ENCODE peak calls at places on chromosomes 6 and 20, in nine cellular contexts. D, P, A, M, U, C, S, Z and Y are unnamed samples.

GRCh38 chr6:56902551-56903464 is 52.1 kb upstream of the BEND6 start:
- DNase-seq in D (peak; percentile 25), P (no peak), A (no peak), M (no peak), U (no peak), C (peak; percentile 49), S (no peak), Z (no peak), Y (peak; percentile 20)

GRCh38 chr6:140043762-140044378 is 669.4 kb upstream of the CITED2 start:
- DNase-seq in D (no peak), P (no peak), A (no peak), M (no peak), U (no peak), C (no peak), S (no peak), Z (no peak), Y (no peak)

GRCh38 chr20:22686097-22686496 is 101.7 kb upstream of the FOXA2 start:
- DNase-seq in D (peak; percentile 32), P (no peak), A (no peak), M (peak; percentile 61), U (no peak), C (peak; percentile 70), S (no peak), Z (no peak), Y (no peak)

GRCh38 chr6:43262780-43263313 is 19.6 kb downstream of the TTBK1 start:
- DNase-seq in D (no peak), P (no peak), A (no peak), M (no peak), U (no peak), C (no peak), S (no peak), Z (no peak), Y (no peak)

GRCh38 chr6:17589402-17590116 is 10.5 kb upstream of the FAM8A1 start:
- DNase-seq in D (peak; percentile 24), P (no peak), A (no peak), M (no peak), U (no peak), C (peak; percentile 9), S (no peak), Z (no peak), Y (no peak)

GRCh38 chr6:170473226-170473789 is 79.8 kb downstream of the PSMB1 start:
- DNase-seq in D (no peak), P (no peak), A (no peak), M (no peak), U (no peak), C (no peak), S (no peak), Z (no peak), Y (no peak)

GRCh38 chr6:17985934-17986655 is 1.3 kb downstream of the KIF13A start:
- DNase-seq in D (no peak), P (no peak), A (no peak), M (no peak), U (no peak), C (peak; percentile 15), S (no peak), Z (no peak), Y (no peak)

GRCh38 chr6:50145125-50145524 is 95.4 kb upstream of the DEFB112 start:
- DNase-seq in D (peak; percentile 11), P (no peak), A (no peak), M (no peak), U (no peak), C (no peak), S (no peak), Z (no peak), Y (no peak)

GRCh38 chr6:79302341-79302740 is 67.9 kb upstream of the HMGN3 start:
- DNase-seq in D (no peak), P (no peak), A (no peak), M (no peak), U (no peak), C (no peak), S (no peak), Z (no peak), Y (no peak)

GRCh38 chr20:50518270-50518721 is 8.1 kb downstream of the PTPN1 start:
- DNase-seq in D (no peak), P (no peak), A (no peak), M (no peak), U (no peak), C (no peak), S (no peak), Z (no peak), Y (no peak)

GRCh38 chr20:41645372-41645771 is 27.2 kb upstream of the CHD6 start:
- DNase-seq in D (no peak), P (no peak), A (peak; percentile 71), M (no peak), U (no peak), C (no peak), S (no peak), Z (no peak), Y (no peak)

GRCh38 chr6:79048611-79049010 is 29.4 kb downstream of the PHIP start:
- DNase-seq in D (peak; percentile 29), P (no peak), A (no peak), M (no peak), U (peak; percentile 4), C (peak; percentile 31), S (no peak), Z (no peak), Y (no peak)

GRCh38 chr20:19249515-19249914 is 37.1 kb downstream of the SLC24A3 start:
- DNase-seq in D (no peak), P (no peak), A (no peak), M (no peak), U (no peak), C (no peak), S (peak; percentile 11), Z (no peak), Y (no peak)

GRCh38 chr6:142285235-142286087 is 16.3 kb upstream of the ADGRG6 start:
- DNase-seq in D (peak; percentile 91), P (no peak), A (no peak), M (no peak), U (no peak), C (no peak), S (no peak), Z (no peak), Y (no peak)

GRCh38 chr6:166306378-166307081 is 1.7 kb downstream of the PRR18 start:
- DNase-seq in D (peak; percentile 59), P (no peak), A (no peak), M (no peak), U (no peak), C (no peak), S (no peak), Z (no peak), Y (no peak)

GRCh38 chr6:125363360-125364121 is 61.8 kb upstream of the HDDC2 start:
- DNase-seq in D (peak; percentile 10), P (peak; percentile 82), A (no peak), M (peak; percentile 27), U (no peak), C (peak; percentile 64), S (no peak), Z (peak; percentile 72), Y (no peak)

GRCh38 chr6:168188974-168189678 is 110.1 kb upstream of the FRMD1 start:
- DNase-seq in D (no peak), P (peak; percentile 50), A (no peak), M (peak; percentile 22), U (no peak), C (no peak), S (no peak), Z (no peak), Y (no peak)

GRCh38 chr20:50052952-50053789 is 59.8 kb downstream of the UBE2V1 start:
- DNase-seq in D (no peak), P (no peak), A (no peak), M (no peak), U (no peak), C (no peak), S (no peak), Z (no peak), Y (no peak)

GRCh38 chr6:157268396-157268795 is 54.9 kb downstream of the TMEM242 start:
- DNase-seq in D (no peak), P (no peak), A (no peak), M (no peak), U (no peak), C (no peak), S (no peak), Z (peak; percentile 62), Y (no peak)

DNA sequence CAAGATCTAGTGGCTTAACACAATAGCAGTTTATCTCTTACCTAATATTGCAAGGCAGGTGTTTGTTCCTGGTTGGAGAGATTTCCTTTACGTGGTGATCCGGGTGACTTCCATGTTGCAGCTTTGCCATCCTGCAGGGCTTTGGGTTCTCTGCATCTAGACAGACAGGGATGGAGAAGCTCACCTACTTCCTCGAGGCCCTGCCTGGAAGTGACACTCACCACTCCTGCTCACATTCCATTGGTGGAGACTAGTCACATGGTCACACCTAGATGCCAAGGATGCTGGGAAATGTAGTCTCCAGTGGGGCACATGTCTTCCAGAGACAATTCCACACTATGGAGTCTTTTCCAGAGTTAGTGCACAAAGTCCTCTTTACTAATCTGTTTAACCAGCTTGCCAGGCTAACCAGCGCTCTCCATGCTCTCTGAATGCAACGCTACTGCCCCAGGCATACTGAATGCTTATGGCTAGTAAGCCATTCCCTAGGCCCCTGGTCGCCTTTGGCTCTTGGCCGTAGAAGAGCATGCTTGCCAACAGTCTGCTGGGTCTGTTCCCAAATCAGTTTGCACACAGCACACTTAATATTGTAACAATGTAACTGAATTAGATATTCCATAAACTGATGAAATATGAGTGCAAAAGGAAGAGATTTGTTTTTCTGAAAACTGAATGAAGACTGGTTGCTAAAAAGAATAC is 6.7 kb upstream of the KCNK15 start:
- DNase-seq in D (peak; percentile 89), P (no peak), A (peak; percentile 46), M (peak; percentile 79), U (no peak), C (peak; percentile 72), S (peak; percentile 56), Z (no peak), Y (no peak)
- TF ChIP-seq POLR2AphosphoS5 in D (no peak), P (no peak), A (peak; percentile 60), M (no peak), U (no peak), C (no peak), S (no peak), Z (no peak), Y (no peak)

DNA sequence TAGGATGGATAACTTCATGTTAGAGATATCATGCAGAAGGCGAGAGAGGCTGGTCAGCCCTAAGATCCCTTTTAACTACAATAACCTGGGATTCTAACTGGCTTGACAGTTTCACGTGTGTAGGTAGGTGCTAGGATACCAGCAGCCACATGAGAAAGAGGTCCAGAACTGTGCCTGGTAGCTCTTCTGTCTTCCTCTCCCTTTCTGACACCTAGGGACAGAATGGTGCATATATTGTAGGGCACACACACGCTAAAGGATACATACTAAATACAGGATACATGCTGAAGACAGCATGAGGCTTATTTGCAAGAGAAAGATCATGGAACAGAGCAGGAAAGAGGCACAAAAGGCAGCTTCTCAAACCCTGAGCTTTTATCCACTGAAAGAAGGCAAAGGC is 3.4 kb downstream of the SLC22A23 start:
- DNase-seq in D (no peak), P (no peak), A (no peak), M (no peak), U (no peak), C (no peak), S (no peak), Z (no peak), Y (no peak)
- H3K27ac ChIP-seq in D (no peak overlapping the region), P (no peak overlapping the region), A (no peak overlapping the region), M (no peak overlapping the region), U (no peak overlapping the region), C (no peak overlapping the region), S (no peak overlapping the region), Z (no peak overlapping the region), Y (no peak overlapping the region)

GRCh38 chr6:161242779-161243693 is 30.8 kb downstream of the AGPAT4 start:
- DNase-seq in D (no peak), P (peak; percentile 60), A (no peak), M (no peak), U (no peak), C (no peak), S (peak; percentile 49), Z (no peak), Y (no peak)
- TF ChIP-seq POLR2AphosphoS5 in D (no peak), P (no peak), A (no peak), M (no peak), U (no peak), C (no peak), S (no peak), Z (peak; percentile 43), Y (no peak)

GRCh38 chr20:48948612-48949011 is 27.1 kb downstream of the ARFGEF2 start:
- DNase-seq in D (no peak), P (no peak), A (no peak), M (no peak), U (no peak), C (no peak), S (no peak), Z (no peak), Y (no peak)
- H3K27ac ChIP-seq in D (no peak overlapping the region), P (no peak overlapping the region), A (peak overlapping the region; percentile 15), M (peak overlapping the region; percentile 18), U (no peak overlapping the region), C (no peak overlapping the region), S (no peak overlapping the region), Z (no peak overlapping the region), Y (no peak overlapping the region)